ENCODE peak calls at places on chromosomes 7 and 10, in four cellular contexts. H is H1, R is omental fat pad, J is MCF 10A. K is an unnamed sample.

GRCh38 chr10:123356101-123356500 is 201.9 kb downstream of the BUB3 start:
- DNase-seq in J (no peak), H (no peak), R (no peak), K (no peak)

GRCh38 chr10:23314835-23315239 is 29.8 kb downstream of the C10orf67 start:
- DNase-seq in J (peak; percentile 90), H (no peak), R (peak; percentile 57), K (no peak)

GRCh38 chr7:55052081-55052480 is 33.3 kb downstream of the EGFR start:
- DNase-seq in H (no peak), J (no peak), R (no peak), K (no peak)

GRCh38 chr7:25877802-25878789 is 273.9 kb upstream of the NFE2L3 start:
- DNase-seq in H (no peak), J (no peak), R (no peak), K (no peak)

GRCh38 chr10:106740-107139 is 28.5 kb upstream of the ZMYND11 start:
- DNase-seq in J (no peak), H (no peak), R (no peak), K (no peak)

GRCh38 chr7:49023345-49024330 is 99.3 kb downstream of the CDC14C start:
- DNase-seq in R (no peak), J (no peak), H (no peak), K (no peak)

GRCh38 chr10:58647770-58648169 is 135.1 kb downstream of the BICC1 start:
- DNase-seq in R (no peak), J (peak; percentile 31), H (no peak), K (no peak)

GRCh38 chr10:81570878-81571794 is 303.9 kb upstream of the NRG3 start:
- DNase-seq in H (no peak), R (no peak), J (no peak), K (no peak)

GRCh38 chr7:110693348-110693747 is 397.6 kb upstream of the LRRN3 start:
- DNase-seq in R (no peak), H (no peak), J (no peak), K (no peak)

GRCh38 chr10:73887038-73888015 is 13.0 kb upstream of the CAMK2G start:
- DNase-seq in R (peak; percentile 87), J (peak; percentile 97), H (no peak), K (no peak)

GRCh38 chr7:78095549-78095948 is 297.0 kb downstream of the PHTF2 start:
- DNase-seq in H (no peak), J (no peak), R (no peak), K (no peak)
- TF ChIP-seq CTCF in H (no peak), J (no peak), R (no peak), K (no peak)

DNA sequence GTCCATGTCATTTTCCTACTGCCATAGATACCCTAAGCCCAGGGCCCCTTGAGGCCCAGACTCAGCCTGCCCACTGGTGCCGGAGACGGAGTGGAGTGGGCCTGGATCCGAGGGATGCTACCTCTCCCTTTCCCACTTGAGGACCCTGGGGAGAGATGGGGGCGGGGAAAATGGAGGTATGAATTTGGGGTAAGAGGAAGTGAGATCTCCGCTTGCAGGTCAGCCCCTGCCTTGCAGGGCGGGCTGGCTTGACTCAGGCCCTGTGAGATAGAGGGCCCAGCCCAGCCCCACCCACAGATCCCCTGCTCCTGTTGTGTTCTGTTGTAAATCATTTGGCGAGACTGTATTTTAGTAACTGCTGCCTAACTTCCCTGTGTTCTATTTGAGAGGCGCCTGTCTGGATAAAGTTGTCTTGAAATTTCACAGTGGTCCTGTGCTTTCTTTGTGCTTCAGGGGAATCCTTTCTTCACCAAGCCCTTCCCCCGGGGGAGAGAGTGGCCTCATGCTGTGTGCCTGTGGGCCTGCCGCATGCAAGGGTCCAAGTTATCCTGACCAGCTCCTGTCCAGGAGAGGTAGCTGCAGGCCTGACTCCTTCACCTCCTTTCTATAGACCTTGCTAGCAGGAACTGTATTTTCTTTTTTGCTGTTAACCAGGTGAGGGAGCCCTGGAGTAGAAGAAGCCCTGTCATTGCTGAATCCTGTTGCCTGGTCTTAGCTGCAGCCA is 13.3 kb downstream of the YKT6 start:
- DNase-seq in H (peak; percentile 51), R (no peak), J (peak; percentile 66), K (peak; percentile 78)
- TF ChIP-seq CTCF in H (peak; percentile 80), R (no peak), J (peak; percentile 30), K (peak; percentile 50)

GRCh38 chr7:139937685-139938084 is 108.6 kb downstream of the TBXAS1 start:
- DNase-seq in H (no peak), R (no peak), J (no peak), K (no peak)
- TF ChIP-seq CTCF in H (no peak), R (no peak), J (no peak), K (no peak)

GRCh38 chr10:83564889-83565588 is 574.3 kb upstream of the GHITM start:
- DNase-seq in H (no peak), R (no peak), J (no peak), K (no peak)

GRCh38 chr10:83562381-83562780 is 576.9 kb upstream of the GHITM start:
- DNase-seq in R (no peak), H (no peak), J (no peak), K (no peak)
- TF ChIP-seq CTCF in R (no peak), H (peak; percentile 59), J (no peak), K (no peak)

DNA sequence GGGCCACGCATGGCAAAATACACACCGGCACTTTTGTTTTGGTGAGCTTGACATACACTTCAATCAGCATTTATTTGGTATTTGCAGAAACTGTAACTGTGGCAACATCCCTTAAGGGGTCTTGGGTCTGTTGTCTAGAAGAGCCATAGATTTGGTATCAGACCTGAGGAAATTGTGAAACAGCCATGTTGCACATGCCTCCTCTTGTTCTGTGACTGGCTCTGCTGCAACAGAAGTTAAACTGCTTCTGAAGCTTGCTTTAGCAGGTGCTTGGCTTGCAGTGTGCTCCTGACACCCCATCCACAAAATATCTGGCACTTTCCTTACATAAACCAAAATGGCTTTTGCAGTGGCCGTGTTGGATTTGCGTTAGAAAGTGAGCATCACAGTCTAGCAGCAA is 247.3 kb downstream of the GATA3 start:
- DNase-seq in J (no peak), H (no peak), R (no peak), K (no peak)
- TF ChIP-seq CTCF in J (no peak), H (no peak), R (no peak), K (no peak)

GRCh38 chr10:27068217-27068891 is 31.9 kb downstream of the ANKRD26 start:
- DNase-seq in R (no peak), J (no peak), H (no peak), K (no peak)

DNA sequence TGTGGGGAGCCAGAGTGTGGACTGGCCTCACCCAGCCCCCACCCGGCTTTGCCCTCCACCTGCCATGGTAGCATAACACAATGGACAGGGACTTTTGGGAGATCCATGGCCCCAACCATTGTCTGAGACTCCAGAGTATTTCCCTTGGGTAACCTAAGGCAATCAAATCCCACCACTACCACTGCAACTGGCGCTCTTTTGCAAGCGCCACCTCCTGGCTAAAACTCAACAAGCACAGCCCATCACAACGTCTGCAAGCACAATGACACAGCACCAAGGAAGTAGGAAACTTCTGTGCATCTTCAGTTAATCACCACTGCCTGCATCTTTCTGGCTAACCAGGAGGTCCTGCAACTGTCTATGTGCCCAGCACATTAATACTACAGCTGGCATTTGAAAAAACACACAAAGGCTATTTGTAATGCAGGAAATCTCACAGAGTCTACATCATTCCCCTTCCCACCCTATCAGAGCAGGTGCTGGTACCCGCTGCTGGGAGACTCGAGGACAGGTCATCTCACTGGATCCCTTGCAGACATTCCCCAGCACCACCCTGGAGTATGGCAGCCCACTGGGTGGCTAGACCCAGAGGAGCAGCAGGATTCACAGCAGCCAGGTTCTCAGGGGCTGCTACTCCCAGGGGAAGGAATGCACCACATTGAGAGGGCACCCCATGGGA is 27.7 kb downstream of the ANKRD26 start:
- DNase-seq in R (no peak), H (peak; percentile 33), J (no peak), K (no peak)
- TF ChIP-seq CTCF in R (no peak), H (peak; percentile 85), J (no peak), K (no peak)

DNA sequence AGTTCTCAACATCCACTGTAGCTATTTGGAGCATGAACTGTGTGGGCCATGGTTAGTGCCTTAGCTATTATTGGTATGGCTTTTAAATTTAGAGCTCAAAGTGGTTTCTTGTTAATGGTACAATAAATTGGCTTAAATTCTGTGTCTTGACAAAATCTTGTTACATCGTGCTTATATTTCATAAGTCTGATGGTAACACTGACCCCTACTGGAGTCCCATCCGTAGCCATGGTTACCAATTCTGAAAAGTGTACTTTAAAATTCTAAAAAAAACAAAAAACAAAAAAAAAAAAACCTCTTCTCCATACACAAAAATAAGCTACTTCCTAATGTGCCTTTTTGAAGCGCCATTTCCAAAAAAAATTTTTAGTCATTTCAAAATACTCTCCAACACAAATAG is 6.4 kb upstream of the RPP30 start:
- DNase-seq in R (no peak), J (no peak), H (no peak), K (no peak)
- TF ChIP-seq CTCF in R (no peak), J (peak; percentile 23), H (peak; percentile 7), K (peak; percentile 18)

GRCh38 chr10:117860823-117861222 is 185.9 kb downstream of the RAB11FIP2 start:
- DNase-seq in R (no peak), H (no peak), J (peak; percentile 34), K (no peak)
- TF ChIP-seq CTCF in R (no peak), H (peak; percentile 62), J (peak; percentile 23), K (peak; percentile 58)

DNA sequence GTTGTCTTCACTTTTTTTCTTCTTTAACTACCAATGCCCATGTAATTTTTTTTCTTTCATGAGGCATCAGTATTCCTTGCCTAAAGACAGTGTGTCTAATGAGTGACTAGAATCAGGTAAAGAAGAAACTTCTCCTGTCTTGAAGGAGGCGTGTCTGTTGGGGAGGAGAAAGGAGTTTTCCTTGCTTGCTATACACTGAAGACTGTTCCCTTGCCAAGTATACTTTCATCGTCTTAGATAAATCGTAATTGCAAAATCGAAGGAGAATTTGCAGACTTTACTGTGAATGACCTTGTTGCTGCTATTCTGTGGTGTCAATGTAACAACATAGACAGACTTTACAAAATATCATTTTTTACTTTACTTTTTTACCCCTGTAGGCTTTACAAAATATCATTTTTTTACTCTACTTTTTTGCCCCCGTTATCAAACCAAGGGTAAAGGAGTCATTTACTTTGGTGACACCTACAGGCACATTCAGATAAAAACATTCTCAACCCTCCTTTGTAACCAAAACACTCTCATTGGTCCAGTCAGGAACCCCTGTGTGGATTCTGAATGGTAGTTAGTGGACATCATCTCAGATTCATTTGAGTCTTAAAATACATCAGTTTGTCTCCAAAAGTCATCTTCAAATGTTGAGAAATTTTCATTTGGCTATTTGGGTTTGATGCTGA is 232.4 kb downstream of the AHR start:
- DNase-seq in J (peak; percentile 44), R (no peak), H (no peak), K (no peak)
- TF ChIP-seq CTCF in J (peak; percentile 17), R (no peak), H (peak; percentile 39), K (peak; percentile 40)

K was measured in D721Med.